ENCODE peak calls at places on chromosome 20, in nine cellular contexts. One of them, this sample, is unnamed.

GRCh38 chr20:61803903-61804804 is 261.5 kb downstream of the TAF4 start:
- DNase-seq in neural progenitor cell: peak; percentile 29
- DNase-seq in ovary: no peak
- DNase-seq in cardiac muscle cell: no peak
- DNase-seq in body of pancreas: no peak
- DNase-seq in fibroblast of lung: no peak
- DNase-seq in testis: peak; percentile 45
- DNase-seq in pancreas: no peak
- DNase-seq in WERI-Rb-1: no peak
- DNase-seq in this sample: peak; percentile 41

GRCh38 chr20:37251836-37252477 is 9.7 kb downstream of the GHRH start:
- DNase-seq in neural progenitor cell: peak; percentile 91
- DNase-seq in ovary: no peak
- DNase-seq in cardiac muscle cell: no peak
- DNase-seq in body of pancreas: no peak
- DNase-seq in fibroblast of lung: no peak
- DNase-seq in testis: no peak
- DNase-seq in pancreas: no peak
- DNase-seq in WERI-Rb-1: peak; percentile 87
- DNase-seq in this sample: no peak

GRCh38 chr20:24766143-24766527 is 182.9 kb upstream of the CST7 start:
- DNase-seq in neural progenitor cell: no peak
- DNase-seq in ovary: no peak
- DNase-seq in cardiac muscle cell: no peak
- DNase-seq in body of pancreas: no peak
- DNase-seq in fibroblast of lung: no peak
- DNase-seq in testis: peak; percentile 4
- DNase-seq in pancreas: no peak
- DNase-seq in WERI-Rb-1: no peak
- DNase-seq in this sample: no peak

GRCh38 chr20:47380481-47380880 is 24.0 kb upstream of the ZMYND8 start:
- DNase-seq in neural progenitor cell: no peak
- DNase-seq in ovary: no peak
- DNase-seq in cardiac muscle cell: no peak
- DNase-seq in body of pancreas: no peak
- DNase-seq in fibroblast of lung: no peak
- DNase-seq in testis: no peak
- DNase-seq in pancreas: no peak
- DNase-seq in WERI-Rb-1: no peak
- DNase-seq in this sample: no peak

GRCh38 chr20:14757728-14758127 is 420.3 kb upstream of the FLRT3 start:
- DNase-seq in neural progenitor cell: peak; percentile 17
- DNase-seq in ovary: no peak
- DNase-seq in cardiac muscle cell: no peak
- DNase-seq in body of pancreas: no peak
- DNase-seq in fibroblast of lung: no peak
- DNase-seq in testis: no peak
- DNase-seq in pancreas: no peak
- DNase-seq in WERI-Rb-1: no peak
- DNase-seq in this sample: no peak

GRCh38 chr20:56274156-56274555 is 25.6 kb downstream of the MC3R start:
- DNase-seq in neural progenitor cell: no peak
- DNase-seq in ovary: no peak
- DNase-seq in cardiac muscle cell: no peak
- DNase-seq in body of pancreas: no peak
- DNase-seq in fibroblast of lung: no peak
- DNase-seq in testis: no peak
- DNase-seq in pancreas: no peak
- DNase-seq in WERI-Rb-1: no peak
- DNase-seq in this sample: no peak

GRCh38 chr20:23180451-23180921 is 94.4 kb upstream of the CD93 start:
- DNase-seq in neural progenitor cell: no peak
- DNase-seq in ovary: peak; percentile 39
- DNase-seq in cardiac muscle cell: no peak
- DNase-seq in body of pancreas: no peak
- DNase-seq in fibroblast of lung: no peak
- DNase-seq in testis: peak; percentile 89
- DNase-seq in pancreas: no peak
- DNase-seq in WERI-Rb-1: no peak
- DNase-seq in this sample: no peak

GRCh38 chr20:52869698-52870288 is 102.4 kb upstream of the TSHZ2 start:
- DNase-seq in neural progenitor cell: no peak
- DNase-seq in ovary: no peak
- DNase-seq in cardiac muscle cell: no peak
- DNase-seq in body of pancreas: no peak
- DNase-seq in fibroblast of lung: no peak
- DNase-seq in testis: no peak
- DNase-seq in pancreas: no peak
- DNase-seq in WERI-Rb-1: no peak
- DNase-seq in this sample: no peak

GRCh38 chr20:32355417-32355841 is 2.7 kb upstream of the ASXL1 start:
- DNase-seq in neural progenitor cell: no peak
- DNase-seq in ovary: no peak
- DNase-seq in cardiac muscle cell: no peak
- DNase-seq in body of pancreas: no peak
- DNase-seq in fibroblast of lung: no peak
- DNase-seq in testis: no peak
- DNase-seq in pancreas: no peak
- DNase-seq in WERI-Rb-1: no peak
- DNase-seq in this sample: no peak

GRCh38 chr20:59002388-59002787 is 4.7 kb downstream of the CTSZ start:
- DNase-seq in neural progenitor cell: no peak
- DNase-seq in ovary: no peak
- DNase-seq in cardiac muscle cell: no peak
- DNase-seq in body of pancreas: no peak
- DNase-seq in fibroblast of lung: no peak
- DNase-seq in testis: no peak
- DNase-seq in pancreas: no peak
- DNase-seq in WERI-Rb-1: no peak
- DNase-seq in this sample: no peak

GRCh38 chr20:59004763-59005522 is 2.1 kb downstream of the CTSZ start:
- DNase-seq in neural progenitor cell: no peak
- DNase-seq in ovary: no peak
- DNase-seq in cardiac muscle cell: no peak
- DNase-seq in body of pancreas: no peak
- DNase-seq in fibroblast of lung: no peak
- DNase-seq in testis: peak; percentile 43
- DNase-seq in pancreas: no peak
- DNase-seq in WERI-Rb-1: no peak
- DNase-seq in this sample: no peak

GRCh38 chr20:59004493-59004762 is 2.6 kb downstream of the CTSZ start:
- DNase-seq in neural progenitor cell: no peak
- DNase-seq in ovary: no peak
- DNase-seq in cardiac muscle cell: no peak
- DNase-seq in body of pancreas: no peak
- DNase-seq in fibroblast of lung: no peak
- DNase-seq in testis: no peak
- DNase-seq in pancreas: no peak
- DNase-seq in WERI-Rb-1: no peak
- DNase-seq in this sample: no peak

GRCh38 chr20:59002874-59003399 is 4.1 kb downstream of the CTSZ start:
- DNase-seq in neural progenitor cell: no peak
- DNase-seq in ovary: no peak
- DNase-seq in cardiac muscle cell: no peak
- DNase-seq in body of pancreas: no peak
- DNase-seq in fibroblast of lung: no peak
- DNase-seq in testis: no peak
- DNase-seq in pancreas: no peak
- DNase-seq in WERI-Rb-1: no peak
- DNase-seq in this sample: no peak

GRCh38 chr20:59003836-59004492 is 3.1 kb downstream of the CTSZ start:
- DNase-seq in neural progenitor cell: no peak
- DNase-seq in ovary: no peak
- DNase-seq in cardiac muscle cell: no peak
- DNase-seq in body of pancreas: no peak
- DNase-seq in fibroblast of lung: no peak
- DNase-seq in testis: no peak
- DNase-seq in pancreas: no peak
- DNase-seq in WERI-Rb-1: no peak
- DNase-seq in this sample: no peak
- H3K4me3 ChIP-seq in neural progenitor cell: no peak overlapping the region
- H3K4me3 ChIP-seq in ovary: no peak overlapping the region
- H3K4me3 ChIP-seq in cardiac muscle cell: no peak overlapping the region
- H3K4me3 ChIP-seq in body of pancreas: no peak overlapping the region
- H3K4me3 ChIP-seq in fibroblast of lung: no peak overlapping the region
- H3K4me3 ChIP-seq in testis: no peak overlapping the region
- H3K4me3 ChIP-seq in pancreas: no peak overlapping the region
- H3K4me3 ChIP-seq in WERI-Rb-1: no peak overlapping the region
- H3K4me3 ChIP-seq in this sample: no peak overlapping the region

GRCh38 chr20:63233061-63233344 is 2.7 kb upstream of the BIRC7 start:
- DNase-seq in neural progenitor cell: no peak
- DNase-seq in ovary: no peak
- DNase-seq in cardiac muscle cell: no peak
- DNase-seq in body of pancreas: no peak
- DNase-seq in fibroblast of lung: peak; percentile 14
- DNase-seq in testis: no peak
- DNase-seq in pancreas: no peak
- DNase-seq in WERI-Rb-1: no peak
- DNase-seq in this sample: no peak

GRCh38 chr20:63228786-63229185 is 6.9 kb upstream of the BIRC7 start:
- DNase-seq in neural progenitor cell: no peak
- DNase-seq in ovary: no peak
- DNase-seq in cardiac muscle cell: no peak
- DNase-seq in body of pancreas: no peak
- DNase-seq in fibroblast of lung: no peak
- DNase-seq in testis: no peak
- DNase-seq in pancreas: no peak
- DNase-seq in WERI-Rb-1: no peak
- DNase-seq in this sample: no peak

GRCh38 chr20:63233924-63234323 is 1.8 kb upstream of the BIRC7 start:
- DNase-seq in neural progenitor cell: no peak
- DNase-seq in ovary: no peak
- DNase-seq in cardiac muscle cell: no peak
- DNase-seq in body of pancreas: no peak
- DNase-seq in fibroblast of lung: no peak
- DNase-seq in testis: no peak
- DNase-seq in pancreas: no peak
- DNase-seq in WERI-Rb-1: no peak
- DNase-seq in this sample: no peak

GRCh38 chr20:63232235-63233060 is 3.3 kb upstream of the BIRC7 start:
- DNase-seq in neural progenitor cell: no peak
- DNase-seq in ovary: no peak
- DNase-seq in cardiac muscle cell: no peak
- DNase-seq in body of pancreas: no peak
- DNase-seq in fibroblast of lung: peak; percentile 93
- DNase-seq in testis: no peak
- DNase-seq in pancreas: no peak
- DNase-seq in WERI-Rb-1: no peak
- DNase-seq in this sample: no peak

DNA sequence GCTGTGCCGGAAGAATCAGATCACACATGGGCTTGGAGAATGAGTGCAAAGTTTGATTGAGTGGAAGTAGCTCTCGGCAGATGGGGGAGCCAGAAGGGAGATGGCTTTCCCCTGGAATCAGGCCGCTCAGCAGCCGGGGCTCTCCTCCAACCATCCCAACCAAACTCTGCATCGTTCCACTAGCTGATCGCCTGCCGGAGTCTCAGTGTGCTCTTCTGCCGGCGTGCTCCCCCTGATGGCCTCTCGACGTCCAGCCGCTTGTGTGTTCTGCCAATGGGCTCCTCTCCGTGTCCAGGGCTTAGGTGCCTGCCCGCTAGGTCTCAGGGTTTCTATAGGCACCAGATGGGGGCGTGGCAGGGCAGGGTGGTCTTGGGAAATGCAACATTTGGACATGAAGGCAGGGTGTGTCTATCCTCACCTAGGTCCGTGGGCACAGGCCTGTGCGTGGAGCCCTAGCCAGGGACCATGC is 4.9 kb upstream of the BIRC7 start:
- DNase-seq in neural progenitor cell: peak; percentile 92
- DNase-seq in ovary: peak; percentile 46
- DNase-seq in cardiac muscle cell: peak; percentile 83
- DNase-seq in body of pancreas: peak; percentile 50
- DNase-seq in fibroblast of lung: peak; percentile 68
- DNase-seq in testis: peak; percentile 83
- DNase-seq in pancreas: peak; percentile 53
- DNase-seq in WERI-Rb-1: peak; percentile 85
- DNase-seq in this sample: peak; percentile 42
- TF ChIP-seq CTCF in neural progenitor cell: peak; percentile 70
- TF ChIP-seq CTCF in ovary: no peak
- TF ChIP-seq CTCF in cardiac muscle cell: peak; percentile 80
- TF ChIP-seq CTCF in body of pancreas: peak; percentile 40
- TF ChIP-seq CTCF in fibroblast of lung: peak; percentile 78
- TF ChIP-seq CTCF in testis: peak; percentile 51
- TF ChIP-seq CTCF in pancreas: no peak
- TF ChIP-seq CTCF in WERI-Rb-1: peak; percentile 86
- TF ChIP-seq CTCF in this sample: no peak

GRCh38 chr20:4150095-4150492 is 134.7 kb upstream of the RNF24 start:
- DNase-seq in neural progenitor cell: no peak
- DNase-seq in ovary: no peak
- DNase-seq in cardiac muscle cell: no peak
- DNase-seq in body of pancreas: peak; percentile 7
- DNase-seq in fibroblast of lung: peak; percentile 52
- DNase-seq in testis: peak; percentile 70
- DNase-seq in pancreas: no peak
- DNase-seq in WERI-Rb-1: no peak
- DNase-seq in this sample: no peak
- H3K4me3 ChIP-seq in neural progenitor cell: peak overlapping the region; percentile 93
- H3K4me3 ChIP-seq in ovary: peak overlapping the region; percentile 76
- H3K4me3 ChIP-seq in cardiac muscle cell: peak overlapping the region; percentile 66
- H3K4me3 ChIP-seq in body of pancreas: no peak overlapping the region
- H3K4me3 ChIP-seq in fibroblast of lung: peak overlapping the region; percentile 75
- H3K4me3 ChIP-seq in testis: peak overlapping the region; percentile 74
- H3K4me3 ChIP-seq in pancreas: peak overlapping the region; percentile 72
- H3K4me3 ChIP-seq in WERI-Rb-1: no peak overlapping the region
- H3K4me3 ChIP-seq in this sample: peak overlapping the region; percentile 74

DNA sequence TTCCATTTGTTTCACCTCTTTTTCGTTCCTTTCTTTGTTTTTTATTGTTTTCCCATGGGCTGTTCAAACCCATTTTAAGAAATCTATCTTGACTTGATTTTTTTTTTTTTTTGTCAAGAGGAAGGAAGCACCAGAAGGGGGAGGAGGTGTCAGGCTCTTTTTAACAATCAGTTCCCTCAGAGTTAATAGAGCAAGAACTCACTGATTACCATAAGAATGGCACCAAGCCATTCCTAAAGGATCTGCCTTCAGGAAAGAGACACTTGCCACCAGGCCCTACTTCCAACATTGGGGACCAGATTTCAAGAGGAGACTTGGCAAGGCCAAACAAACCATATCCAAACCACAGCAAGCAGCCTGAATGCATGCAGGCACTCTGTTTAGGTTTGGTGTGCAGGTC is 168.0 kb downstream of the OTOR start:
- DNase-seq in neural progenitor cell: peak; percentile 33
- DNase-seq in ovary: no peak
- DNase-seq in cardiac muscle cell: no peak
- DNase-seq in body of pancreas: no peak
- DNase-seq in fibroblast of lung: no peak
- DNase-seq in testis: no peak
- DNase-seq in pancreas: no peak
- DNase-seq in WERI-Rb-1: no peak
- DNase-seq in this sample: no peak
- TF ChIP-seq CTCF in neural progenitor cell: no peak
- TF ChIP-seq CTCF in ovary: no peak
- TF ChIP-seq CTCF in cardiac muscle cell: no peak
- TF ChIP-seq CTCF in body of pancreas: no peak
- TF ChIP-seq CTCF in fibroblast of lung: no peak
- TF ChIP-seq CTCF in testis: no peak
- TF ChIP-seq CTCF in pancreas: no peak
- TF ChIP-seq CTCF in WERI-Rb-1: no peak
- TF ChIP-seq CTCF in this sample: no peak

This sample was measured in mammary epithelial cell.